ENCODE peak calls at places on chromosomes 2 and 18, in four cellular contexts. H is GM12878, Z is HepG2, E is H1. C is an unnamed sample.

GRCh38 chr2:34849827-34850226 is 1250.7 kb upstream of the FAM98A start:
- DNase-seq in H (no peak), Z (no peak), E (no peak), C (no peak)

GRCh38 chr2:237072067-237072931 is 13.4 kb upstream of the COPS8 start:
- DNase-seq in H (no peak), Z (peak), E (peak), C (peak)

GRCh38 chr2:172685467-172685866 is 50.2 kb upstream of the RAPGEF4 start:
- DNase-seq in H (no peak), Z (no peak), E (no peak), C (no peak)

GRCh38 chr2:213108308-213108707 is 43.1 kb downstream of the IKZF2 start:
- DNase-seq in H (no peak), Z (no peak), E (no peak), C (no peak)

GRCh38 chr2:100733344-100734187 is 86.4 kb upstream of the NPAS2 start:
- DNase-seq in H (no peak), Z (peak), E (no peak), C (no peak)

GRCh38 chr2:147789720-147790119 is 55.1 kb upstream of the ACVR2A start:
- DNase-seq in H (no peak), Z (no peak), E (no peak), C (no peak)

GRCh38 chr2:128037624-128038023 is 9.8 kb upstream of the SAP130 start:
- DNase-seq in H (no peak), Z (no peak), E (peak), C (no peak)

GRCh38 chr18:45841765-45842442 is 16.4 kb downstream of the SIGLEC15 start:
- DNase-seq in H (no peak), Z (no peak), E (no peak), C (no peak)

GRCh38 chr2:146981921-146982320 is 862.9 kb upstream of the ACVR2A start:
- DNase-seq in H (no peak), Z (no peak), E (no peak), C (no peak)

GRCh38 chr18:43277164-43277600 is at the start of gene SYT4:
- DNase-seq in H (no peak), Z (peak), E (peak), C (peak)

GRCh38 chr2:109701362-109701761 is 87.2 kb downstream of the SOWAHC start:
- DNase-seq in H (no peak), Z (peak), E (no peak), C (no peak)

GRCh38 chr2:192465145-192465544 is 270.4 kb upstream of the TMEFF2 start:
- DNase-seq in H (no peak), Z (no peak), E (no peak), C (no peak)

GRCh38 chr2:25331686-25332365 is 9.9 kb downstream of the DNMT3A start:
- DNase-seq in H (no peak), Z (no peak), E (no peak), C (no peak)

GRCh38 chr2:234705108-234705507 is 208.2 kb upstream of the ARL4C start:
- DNase-seq in H (no peak), Z (no peak), E (no peak), C (no peak)

GRCh38 chr2:101341421-101341820 is 32.9 kb upstream of the RNF149 start:
- DNase-seq in H (no peak), Z (no peak), E (peak), C (no peak)

GRCh38 chr2:58065248-58065647 is 18.6 kb downstream of the VRK2 start:
- DNase-seq in H (no peak), Z (no peak), E (no peak), C (no peak)

GRCh38 chr2:166632616-166633015 is 138.6 kb upstream of the SCN7A start:
- DNase-seq in H (no peak), Z (no peak), E (no peak), C (no peak)

GRCh38 chr2:10331033-10331701 is 28.5 kb downstream of the HPCAL1 start:
- DNase-seq in H (peak), Z (no peak), E (no peak), C (no peak)

GRCh38 chr2:29215739-29216608 is 100.8 kb downstream of the CLIP4 start:
- DNase-seq in H (no peak), Z (no peak), E (peak), C (no peak)

GRCh38 chr18:21444465-21445023 is 156.0 kb downstream of the ESCO1 start:
- DNase-seq in H (no peak), Z (peak), E (no peak), C (peak)

GRCh38 chr2:1744446-1745170 is at the start of gene PXDN:
- DNase-seq in H (no peak), Z (no peak), E (no peak), C (no peak)

GRCh38 chr2:83827618-83828017 is 631.5 kb downstream of the SUCLG1 start:
- DNase-seq in H (no peak), Z (no peak), E (no peak), C (no peak)

GRCh38 chr2:112712903-112713584 is 7.8 kb upstream of the NT5DC4 start:
- DNase-seq in H (no peak), Z (peak), E (peak), C (no peak)

GRCh38 chr2:74822771-74823283 is 11.1 kb upstream of the HK2 start:
- DNase-seq in H (no peak), Z (no peak), E (no peak), C (no peak)

GRCh38 chr2:25251461-25252273 is 83.3 kb upstream of the POMC start:
- DNase-seq in H (no peak), Z (peak), E (peak), C (peak)

GRCh38 chr18:474416-474815 is 26.1 kb downstream of the COLEC12 start:
- DNase-seq in H (no peak), Z (no peak), E (no peak), C (no peak)

GRCh38 chr2:66433695-66433944 is 1.3 kb upstream of the MEIS1 start:
- DNase-seq in H (no peak), Z (no peak), E (no peak), C (no peak)

GRCh38 chr2:39422700-39423099 is 14.4 kb downstream of the MAP4K3 start:
- DNase-seq in H (no peak), Z (no peak), E (no peak), C (no peak)

GRCh38 chr2:162926501-162926900 is 87.9 kb upstream of the KCNH7 start:
- DNase-seq in H (no peak), Z (peak), E (no peak), C (no peak)

GRCh38 chr18:69216390-69216789 is 184.3 kb upstream of the DOK6 start:
- DNase-seq in H (no peak), Z (no peak), E (no peak), C (no peak)

GRCh38 chr2:30714811-30715709 is 92.2 kb downstream of the CAPN13 start:
- DNase-seq in H (no peak), Z (no peak), E (peak), C (no peak)

GRCh38 chr2:224217962-224218347 is 178.9 kb upstream of the SERPINE2 start:
- DNase-seq in H (no peak), Z (no peak), E (no peak), C (no peak)
- TF ChIP-seq YY1 in H (no peak), Z (no peak), E (no peak), C (no peak)

GRCh38 chr18:49648811-49649210 is 87.0 kb downstream of the LIPG start:
- DNase-seq in H (no peak), Z (no peak), E (no peak), C (no peak)
- TF ChIP-seq SUZ12 in H (no peak), Z (no peak), E (no peak), C (no peak)

DNA sequence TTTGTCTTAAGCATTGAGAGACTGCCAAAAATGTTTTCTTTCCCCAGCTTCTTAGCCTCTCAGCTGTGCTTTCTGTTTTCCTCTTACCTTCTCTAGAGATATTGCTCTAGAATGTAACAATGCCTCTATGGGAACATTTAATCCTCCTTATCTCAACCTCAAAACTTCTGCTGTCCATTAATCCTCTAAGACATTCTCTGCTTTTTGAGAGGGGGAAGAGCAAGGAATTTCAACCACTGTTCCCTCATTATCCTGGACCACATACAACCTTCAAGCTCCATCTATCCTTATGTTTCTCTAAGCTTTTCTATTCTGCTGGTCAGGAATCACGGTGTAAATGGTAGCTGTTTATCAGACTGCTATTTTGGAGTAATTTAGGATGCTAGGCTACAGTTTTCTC is 282.1 kb downstream of the CALCRL start:
- DNase-seq in H (no peak), Z (no peak), E (no peak), C (no peak)
- TF ChIP-seq ZNF274 in H (no peak), Z (no peak), E (no peak), C (no peak)

GRCh38 chr2:71100195-71100964 is 29.6 kb downstream of the MCEE start:
- DNase-seq in H (peak), Z (peak), E (peak), C (peak)

GRCh38 chr2:71102981-71103681 is 26.9 kb downstream of the MCEE start:
- DNase-seq in H (no peak), Z (no peak), E (no peak), C (no peak)

GRCh38 chr2:71101656-71102055 is 28.4 kb downstream of the MCEE start:
- DNase-seq in H (no peak), Z (peak), E (no peak), C (no peak)
- TF ChIP-seq YY1 in H (no peak), Z (no peak), E (no peak), C (no peak)

DNA sequence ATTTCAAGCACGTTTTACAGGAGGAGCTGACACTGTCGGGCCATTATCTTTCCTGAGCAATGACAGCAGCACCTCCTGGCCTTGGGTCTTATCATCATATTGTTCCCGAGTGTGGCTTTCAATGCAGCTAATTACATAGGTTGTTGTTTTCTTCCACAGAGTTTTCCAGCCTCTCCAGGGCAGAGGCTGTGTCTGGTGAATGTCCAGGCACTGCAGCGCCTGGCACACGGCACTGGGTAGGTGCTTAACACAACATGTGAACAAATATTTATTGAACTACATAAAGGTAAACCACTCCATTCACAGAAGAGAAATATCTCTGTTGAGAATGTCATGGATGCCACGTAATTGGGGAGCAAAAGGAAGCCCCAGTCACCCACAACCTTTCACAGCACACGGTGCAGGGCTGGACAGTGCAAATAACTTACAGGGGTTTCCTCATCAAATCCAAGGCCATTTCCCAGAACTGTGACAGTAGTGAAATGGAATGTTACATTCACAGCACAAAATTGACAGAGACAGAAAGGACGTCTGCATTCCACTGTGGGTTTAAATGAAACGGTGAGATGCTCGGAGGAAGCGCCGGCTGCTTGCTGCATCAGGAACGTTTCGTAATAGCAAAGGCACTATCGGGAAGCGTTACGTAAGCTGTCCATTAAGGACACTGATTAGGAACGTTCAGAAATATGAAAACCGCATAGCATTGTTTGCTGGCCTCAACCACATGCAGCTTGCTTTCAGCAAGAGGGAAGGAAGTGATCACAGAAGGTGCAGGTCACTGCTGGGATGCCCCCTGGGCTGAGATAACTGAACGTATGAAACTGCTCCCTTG is 6.4 kb upstream of the KCNG2 start:
- DNase-seq in H (no peak), Z (peak), E (no peak), C (no peak)
- TF ChIP-seq SUZ12 in H (no peak), Z (no peak), E (no peak), C (no peak)

C was measured in NT2/D1.